ENCODE peak calls at places on chromosomes 16 and 17, in six cellular contexts. X is IMR-90, Z is neuronal stem cell, D is H9, S is trophoblast cell, R is H1. H is an unnamed sample.

GRCh38 chr16:67463691-67464090 is 17.3 kb downstream of the ATP6V0D1 start:
- DNase-seq in X (no peak), Z (no peak), D (no peak), S (no peak), R (no peak), H (no peak)

GRCh38 chr17:2435852-2436251 is 35.0 kb upstream of the MNT start:
- DNase-seq in X (no peak), Z (no peak), D (no peak), S (no peak), R (no peak), H (no peak)

GRCh38 chr17:66025551-66025950 is 166.4 kb downstream of the CEP112 start:
- DNase-seq in X (peak; percentile 27), Z (no peak), D (no peak), S (no peak), R (no peak), H (no peak)

GRCh38 chr17:32958418-32958817 is 30.5 kb downstream of the TMEM98 start:
- DNase-seq in X (no peak), Z (no peak), D (no peak), S (no peak), R (no peak), H (no peak)

GRCh38 chr16:66653581-66654350 is 42.8 kb downstream of the CMTM4 start:
- DNase-seq in X (no peak), Z (no peak), D (no peak), S (no peak), R (no peak), H (peak; percentile 23)

GRCh38 chr16:48535831-48536599 is 74.0 kb downstream of the N4BP1 start:
- DNase-seq in X (peak; percentile 31), Z (peak; percentile 5), D (no peak), S (no peak), R (no peak), H (peak; percentile 73)

GRCh38 chr17:79678091-79678731 is 52.5 kb upstream of the ENPP7 start:
- DNase-seq in X (no peak), Z (no peak), D (no peak), S (no peak), R (no peak), H (no peak)

GRCh38 chr17:75844530-75845057 is 390 bp upstream of the UNC13D start:
- DNase-seq in X (no peak), Z (no peak), D (no peak), S (peak; percentile 91), R (no peak), H (no peak)

GRCh38 chr17:81251943-81252301 is 12.8 kb downstream of the NDUFAF8 start:
- DNase-seq in X (no peak), Z (no peak), D (no peak), S (no peak), R (no peak), H (no peak)

GRCh38 chr16:89232107-89232506 is 14.6 kb downstream of the ZNF778 start:
- DNase-seq in X (no peak), Z (no peak), D (no peak), S (no peak), R (no peak), H (no peak)

GRCh38 chr17:34474706-34475105 is 104.7 kb upstream of the TMEM132E start:
- DNase-seq in X (no peak), Z (no peak), D (peak; percentile 54), S (no peak), R (no peak), H (no peak)

GRCh38 chr16:67594956-67595355 is 32.6 kb downstream of the CTCF start:
- DNase-seq in X (peak; percentile 68), Z (no peak), D (no peak), S (no peak), R (no peak), H (peak; percentile 13)

GRCh38 chr16:17331991-17332390 is 138.8 kb downstream of the XYLT1 start:
- DNase-seq in X (no peak), Z (no peak), D (no peak), S (no peak), R (no peak), H (no peak)
- H4K8ac ChIP-seq in X (no peak overlapping the region), Z (no peak overlapping the region), D (no peak overlapping the region), S (no peak overlapping the region), R (no peak overlapping the region), H (no peak overlapping the region)

DNA sequence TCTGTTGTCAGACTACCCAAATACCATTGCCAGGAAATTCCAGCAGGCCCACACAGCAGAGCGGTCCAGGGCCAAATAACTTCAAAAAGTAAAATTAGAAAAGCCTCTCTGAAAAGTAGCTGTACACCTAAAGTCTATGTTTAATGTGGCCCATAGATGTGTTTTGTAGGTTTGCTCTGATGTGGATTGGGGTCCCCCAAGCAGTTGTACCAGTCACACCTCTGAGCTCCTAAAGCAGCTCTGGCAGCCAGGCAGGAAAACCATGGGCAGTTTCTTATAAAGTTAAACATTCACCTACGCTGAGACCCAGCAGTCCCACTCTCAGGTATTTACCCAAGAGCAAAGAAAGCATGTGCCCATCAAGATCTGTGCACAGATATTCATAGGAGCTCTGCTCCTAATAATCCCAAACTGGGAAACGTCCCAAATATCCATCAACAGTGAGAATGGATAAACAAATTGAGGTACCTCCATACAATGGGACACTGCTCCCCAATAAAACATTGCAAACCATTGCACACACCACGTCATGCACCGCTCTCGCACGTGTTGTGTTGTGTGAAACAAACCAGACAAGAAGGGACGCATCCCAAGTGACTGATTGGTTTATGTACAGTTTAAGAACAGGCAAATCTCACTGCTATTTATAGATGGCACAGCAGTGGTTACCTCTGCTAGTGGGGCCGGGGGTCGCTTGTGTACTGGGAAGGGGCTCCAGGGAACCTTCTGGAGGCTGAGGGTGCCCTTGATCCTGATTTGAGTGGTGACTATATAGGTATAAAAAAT is 15.8 kb upstream of the PRM1 start:
- DNase-seq in X (no peak), Z (no peak), D (no peak), S (no peak), R (no peak), H (peak; percentile 35)
- H2AFZ ChIP-seq in X (peak overlapping the region; percentile 52), Z (peak overlapping the region; percentile 90), D (no peak overlapping the region), S (no peak overlapping the region), R (no peak overlapping the region), H (no peak overlapping the region)

DNA sequence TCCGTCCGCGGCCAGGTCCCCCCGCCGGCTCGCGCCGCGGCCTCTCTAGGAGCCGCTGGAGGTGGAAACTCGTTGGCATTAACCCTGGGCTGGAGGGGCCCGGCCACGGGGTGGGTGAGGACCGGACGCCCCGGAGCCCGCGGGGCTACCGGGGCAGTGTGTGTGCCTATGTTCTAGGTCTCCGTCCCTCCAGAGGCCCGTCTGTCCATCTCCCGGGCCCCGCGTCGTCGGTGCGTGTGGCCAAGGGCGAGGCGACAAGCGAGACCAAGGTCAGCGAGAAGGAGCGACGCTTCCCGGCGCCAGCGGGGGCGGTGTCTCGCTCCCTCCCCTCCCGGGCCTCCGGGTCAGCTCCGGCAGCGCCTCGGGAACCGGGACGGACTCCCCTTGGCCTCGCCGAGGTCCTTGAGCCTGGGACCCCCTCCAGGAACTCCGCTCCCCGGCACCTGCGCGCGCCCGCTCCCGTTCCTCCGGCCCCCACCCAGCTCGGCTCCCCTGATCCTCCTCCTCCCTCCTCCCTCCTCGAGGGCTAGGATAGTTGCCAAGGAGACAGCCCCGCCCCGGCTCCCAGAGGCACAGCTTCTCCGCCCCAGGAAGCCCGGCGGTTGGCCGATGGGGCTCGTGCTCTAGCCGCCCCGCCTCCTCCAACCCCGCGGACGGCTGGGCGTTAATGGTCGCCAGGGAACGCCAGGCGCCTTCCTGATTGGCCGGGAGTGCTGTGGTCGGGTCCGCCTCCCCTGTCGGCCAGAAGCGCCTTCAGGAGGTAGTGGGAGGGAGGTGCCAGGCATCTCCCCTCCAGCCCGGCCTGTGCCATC is 663 bp upstream of the ZNF768 start:
- DNase-seq in X (peak; percentile 96), Z (peak; percentile 98), D (peak; percentile 99), S (peak; percentile 99), R (peak; percentile 91), H (peak; percentile 99)
- H4K8ac ChIP-seq in X (peak overlapping the region; percentile 97), Z (no peak overlapping the region), D (no peak overlapping the region), S (peak overlapping the region; percentile 78), R (peak overlapping the region; percentile 81), H (peak overlapping the region; percentile 74)

DNA sequence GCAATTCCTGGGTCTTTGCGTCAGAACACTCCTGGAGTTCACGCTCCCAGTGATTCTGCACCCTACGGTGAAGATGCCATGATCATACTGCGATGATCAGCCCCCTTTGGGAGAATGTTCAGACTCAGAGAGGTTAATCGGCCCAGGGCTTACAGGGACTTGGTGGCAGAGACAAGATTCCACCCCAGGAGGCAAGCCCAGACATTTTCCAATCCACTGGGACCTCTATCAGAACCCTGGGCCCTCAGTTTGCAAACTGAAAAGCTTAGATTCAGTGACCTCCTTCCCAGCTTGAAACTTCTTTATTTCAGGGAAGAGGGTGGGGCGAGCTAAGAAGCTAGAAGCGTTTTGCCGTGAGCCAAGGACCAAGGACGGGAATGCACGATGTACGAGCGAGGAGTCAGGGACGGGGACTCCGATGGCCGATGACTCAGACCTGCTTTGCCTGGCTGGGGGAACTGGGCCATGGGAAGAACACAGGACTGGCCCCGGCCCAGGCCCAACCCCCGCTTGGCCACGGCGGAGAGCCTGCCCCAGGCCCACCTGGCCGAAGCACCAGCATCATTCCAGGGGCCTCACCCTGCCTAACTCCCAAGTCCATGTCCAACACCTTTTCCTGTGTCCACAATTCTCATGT is 34.7 kb downstream of the SOCS3 start:
- DNase-seq in X (peak; percentile 61), Z (no peak), D (no peak), S (peak; percentile 80), R (no peak), H (peak; percentile 91)
- H2AFZ ChIP-seq in X (peak overlapping the region; percentile 89), Z (peak overlapping the region; percentile 70), D (no peak overlapping the region), S (no peak overlapping the region), R (no peak overlapping the region), H (no peak overlapping the region)

DNA sequence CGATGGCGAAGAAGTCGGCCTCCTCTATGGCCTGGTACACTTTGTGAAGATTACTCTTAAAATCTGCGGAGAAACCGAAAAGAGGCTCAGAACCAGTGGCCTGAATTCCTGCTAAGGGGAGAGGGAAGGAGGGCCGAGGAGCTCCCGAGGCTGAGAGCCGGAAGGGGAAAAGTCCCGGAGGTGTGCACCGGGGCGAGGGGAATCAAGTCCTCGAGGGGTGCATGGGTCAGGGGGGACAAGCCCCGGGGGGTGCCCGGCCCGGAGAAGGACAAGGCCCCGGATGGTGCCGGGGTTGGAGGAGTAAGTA is 495 bp downstream of the PARN start:
- DNase-seq in X (no peak), Z (no peak), D (no peak), S (peak; percentile 5), R (no peak), H (peak; percentile 23)
- H4K8ac ChIP-seq in X (peak overlapping the region; percentile 92), Z (no peak overlapping the region), D (no peak overlapping the region), S (peak overlapping the region; percentile 95), R (peak overlapping the region; percentile 98), H (peak overlapping the region; percentile 96)

DNA sequence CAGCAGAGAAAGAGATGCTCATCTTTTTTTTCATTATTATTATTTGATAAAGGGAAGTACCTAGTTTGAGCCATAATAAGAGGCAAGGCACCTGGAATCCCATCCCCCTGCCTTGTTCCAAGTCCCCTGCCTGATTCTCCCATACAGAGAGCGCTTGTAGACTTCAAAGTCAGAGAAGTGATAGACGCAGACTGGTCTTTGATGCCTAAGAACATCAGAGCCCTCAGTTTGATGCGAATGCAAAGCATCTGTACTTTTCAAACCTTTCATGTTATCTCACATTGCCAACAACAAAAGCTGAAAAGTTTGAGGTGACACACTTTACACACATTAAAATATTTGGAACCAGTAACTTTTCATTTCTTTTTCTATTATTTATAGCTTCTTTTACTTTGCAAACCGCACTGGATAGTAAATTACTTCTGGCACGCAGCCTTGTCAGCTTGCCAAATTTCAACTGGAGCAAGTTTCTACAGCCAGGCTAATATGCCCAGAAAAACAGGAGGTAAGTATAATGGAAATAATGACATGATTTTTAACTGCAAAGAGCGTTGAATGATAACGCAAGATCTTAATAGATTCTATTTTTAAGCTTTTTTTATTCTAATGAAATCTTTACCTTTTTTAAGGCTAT is 6.0 kb upstream of the UTP6 start:
- DNase-seq in X (peak; percentile 70), Z (no peak), D (no peak), S (no peak), R (no peak), H (no peak)
- H2AFZ ChIP-seq in X (peak overlapping the region; percentile 64), Z (no peak overlapping the region), D (no peak overlapping the region), S (no peak overlapping the region), R (no peak overlapping the region), H (no peak overlapping the region)

GRCh38 chr17:7440113-7440822 is 956 bp downstream of the FGF11 start:
- DNase-seq in X (no peak), Z (peak; percentile 58), D (peak; percentile 85), S (no peak), R (no peak), H (peak; percentile 32)
- H4K8ac ChIP-seq in X (peak overlapping the region; percentile 84), Z (peak overlapping the region; percentile 87), D (no peak overlapping the region), S (peak overlapping the region; percentile 77), R (peak overlapping the region; percentile 97), H (peak overlapping the region; percentile 59)

H was measured in mesenchymal stem cell.